ENCODE peak calls at places on chromosomes 4 and X, in ten cellular contexts. J, C, Q, V, R, I, E, F, M and T are unnamed samples.

GRCh38 chrX:151006410-151007109 is 23.4 kb downstream of the HMGB3 start:
- DNase-seq in J (no peak), C (no peak), Q (no peak), V (no peak), R (no peak), I (no peak), E (no peak), F (no peak), M (no peak), T (no peak)

GRCh38 chr4:163191999-163192398 is 25.3 kb upstream of the NAF1 start:
- DNase-seq in J (peak), C (no peak), Q (no peak), V (no peak), R (no peak), I (no peak), E (no peak), F (no peak), M (peak), T (no peak)

GRCh38 chr4:11468901-11469300 is 40.2 kb upstream of the HS3ST1 start:
- DNase-seq in J (no peak), C (no peak), Q (no peak), V (no peak), R (no peak), I (no peak), E (no peak), F (no peak), M (no peak), T (no peak)

GRCh38 chr4:94235825-94236224 is 28.2 kb downstream of the SMARCAD1 start:
- DNase-seq in J (no peak), C (no peak), Q (no peak), V (no peak), R (no peak), I (no peak), E (no peak), F (no peak), M (no peak), T (no peak)

GRCh38 chrX:42459735-42460134 is 318.2 kb downstream of the PPP1R2C start:
- DNase-seq in J (no peak), C (no peak), Q (no peak), V (no peak), R (no peak), I (no peak), E (no peak), F (no peak), M (no peak), T (no peak)

GRCh38 chrX:26375346-26375745 is 159.4 kb downstream of the MAGEB5 start:
- DNase-seq in J (no peak), C (no peak), Q (no peak), V (no peak), R (no peak), I (no peak), E (no peak), F (no peak), M (no peak), T (no peak)

GRCh38 chr4:139560396-139561084 is 4.5 kb upstream of the SETD7 start:
- DNase-seq in J (peak), C (no peak), Q (no peak), V (no peak), R (no peak), I (peak), E (no peak), F (no peak), M (no peak), T (no peak)

GRCh38 chrX:107730991-107731766 is 44.4 kb downstream of the TSC22D3 start:
- DNase-seq in J (no peak), C (no peak), Q (no peak), V (no peak), R (no peak), I (no peak), E (no peak), F (no peak), M (no peak), T (no peak)

GRCh38 chr4:84965558-84966381 is 720 bp downstream of the WDFY3 start:
- DNase-seq in J (peak), C (peak), Q (peak), V (peak), R (peak), I (peak), E (no peak), F (no peak), M (peak), T (peak)

GRCh38 chrX:136250191-136251041 is 784 bp downstream of the MAP7D3 start:
- DNase-seq in J (peak), C (no peak), Q (no peak), V (peak), R (no peak), I (peak), E (no peak), F (peak), M (peak), T (no peak)

GRCh38 chrX:64205441-64205734 is at the start of gene AMER1:
- DNase-seq in J (no peak), C (no peak), Q (no peak), V (no peak), R (peak), I (no peak), E (peak), F (no peak), M (peak), T (no peak)

GRCh38 chr4:30718889-30719252 is 1.3 kb upstream of the PCDH7 start:
- DNase-seq in J (peak), C (peak), Q (no peak), V (no peak), R (no peak), I (peak), E (no peak), F (no peak), M (peak), T (no peak)

GRCh38 chrX:125205918-125206665 is 113.6 kb upstream of the TEX13C start:
- DNase-seq in J (no peak), C (peak), Q (no peak), V (no peak), R (no peak), I (no peak), E (no peak), F (no peak), M (no peak), T (peak)